ENCODE peak calls at places on chromosomes 1 and 21, in five cellular contexts. One of them, this sample, is unnamed.

GRCh38 chr1:85115933-85116332 is 67.6 kb upstream of the MCOLN3 start:
- DNase-seq in IMR-90: no peak
- DNase-seq in right cardiac atrium: no peak
- DNase-seq in cardiac fibroblast: no peak
- DNase-seq in lung: no peak
- DNase-seq in this sample: no peak

GRCh38 chr1:89706700-89707012 is 73.7 kb downstream of the LRRC8C start:
- DNase-seq in IMR-90: no peak
- DNase-seq in lung: no peak
- DNase-seq in cardiac fibroblast: no peak
- DNase-seq in right cardiac atrium: no peak
- DNase-seq in this sample: no peak

GRCh38 chr1:22317231-22317919 is 134.3 kb upstream of the ZBTB40 start:
- DNase-seq in cardiac fibroblast: peak; percentile 6
- DNase-seq in IMR-90: no peak
- DNase-seq in right cardiac atrium: no peak
- DNase-seq in lung: no peak
- DNase-seq in this sample: no peak

GRCh38 chr1:7893529-7894180 is 40.8 kb upstream of the UTS2 start:
- DNase-seq in cardiac fibroblast: peak; percentile 72
- DNase-seq in lung: no peak
- DNase-seq in IMR-90: peak; percentile 80
- DNase-seq in right cardiac atrium: no peak
- DNase-seq in this sample: peak; percentile 81

GRCh38 chr1:3567405-3567804 is 43.9 kb downstream of the MEGF6 start:
- DNase-seq in lung: no peak
- DNase-seq in IMR-90: no peak
- DNase-seq in right cardiac atrium: no peak
- DNase-seq in cardiac fibroblast: no peak
- DNase-seq in this sample: no peak

GRCh38 chr1:87295720-87296119 is 33.0 kb upstream of the LMO4 start:
- DNase-seq in cardiac fibroblast: no peak
- DNase-seq in lung: no peak
- DNase-seq in right cardiac atrium: no peak
- DNase-seq in IMR-90: no peak
- DNase-seq in this sample: no peak

GRCh38 chr1:16888806-16889178 is 7.0 kb upstream of the RNU1-2 start:
- DNase-seq in cardiac fibroblast: peak; percentile 43
- DNase-seq in right cardiac atrium: no peak
- DNase-seq in lung: no peak
- DNase-seq in IMR-90: no peak
- DNase-seq in this sample: no peak

GRCh38 chr1:116832268-116832931 is 77.3 kb upstream of the PTGFRN start:
- DNase-seq in right cardiac atrium: no peak
- DNase-seq in lung: no peak
- DNase-seq in cardiac fibroblast: no peak
- DNase-seq in IMR-90: no peak
- DNase-seq in this sample: no peak

GRCh38 chr1:87196110-87196509 is 132.6 kb upstream of the LMO4 start:
- DNase-seq in lung: no peak
- DNase-seq in right cardiac atrium: no peak
- DNase-seq in IMR-90: no peak
- DNase-seq in cardiac fibroblast: no peak
- DNase-seq in this sample: peak; percentile 13

GRCh38 chr1:232575524-232576040 is 54.4 kb downstream of the SIPA1L2 start:
- DNase-seq in IMR-90: peak; percentile 56
- DNase-seq in right cardiac atrium: no peak
- DNase-seq in cardiac fibroblast: peak; percentile 43
- DNase-seq in lung: no peak
- DNase-seq in this sample: no peak

GRCh38 chr1:84861516-84861915 is 31.5 kb downstream of the LPAR3 start:
- DNase-seq in IMR-90: no peak
- DNase-seq in cardiac fibroblast: no peak
- DNase-seq in right cardiac atrium: no peak
- DNase-seq in lung: no peak
- DNase-seq in this sample: no peak

GRCh38 chr1:209130886-209131285 is 452.6 kb upstream of the CAMK1G start:
- DNase-seq in IMR-90: no peak
- DNase-seq in lung: no peak
- DNase-seq in right cardiac atrium: no peak
- DNase-seq in cardiac fibroblast: no peak
- DNase-seq in this sample: no peak

GRCh38 chr1:193104496-193104905 is 713 bp downstream of the GLRX2 start:
- DNase-seq in cardiac fibroblast: no peak
- DNase-seq in right cardiac atrium: peak; percentile 57
- DNase-seq in lung: peak; percentile 41
- DNase-seq in IMR-90: peak; percentile 56
- DNase-seq in this sample: no peak

GRCh38 chr1:53957231-53957818 is 11.2 kb downstream of the LRRC42 start:
- DNase-seq in lung: no peak
- DNase-seq in IMR-90: peak; percentile 64
- DNase-seq in cardiac fibroblast: peak; percentile 61
- DNase-seq in right cardiac atrium: no peak
- DNase-seq in this sample: no peak

GRCh38 chr21:15121655-15122120 is 56.9 kb upstream of the NRIP1 start:
- DNase-seq in lung: peak; percentile 48
- DNase-seq in IMR-90: peak; percentile 47
- DNase-seq in right cardiac atrium: peak; percentile 55
- DNase-seq in cardiac fibroblast: peak; percentile 58
- DNase-seq in this sample: peak; percentile 30

GRCh38 chr1:39499668-39500067 is 8.2 kb downstream of the BMP8A start:
- DNase-seq in right cardiac atrium: peak; percentile 55
- DNase-seq in lung: no peak
- DNase-seq in cardiac fibroblast: no peak
- DNase-seq in IMR-90: no peak
- DNase-seq in this sample: no peak

GRCh38 chr1:18452550-18452949 is 28.2 kb upstream of the KLHDC7A start:
- DNase-seq in IMR-90: no peak
- DNase-seq in lung: no peak
- DNase-seq in cardiac fibroblast: peak; percentile 5
- DNase-seq in right cardiac atrium: no peak
- DNase-seq in this sample: no peak

GRCh38 chr1:39106949-39107740 is 81.0 kb downstream of the NDUFS5 start:
- DNase-seq in lung: no peak
- DNase-seq in right cardiac atrium: no peak
- DNase-seq in cardiac fibroblast: no peak
- DNase-seq in IMR-90: no peak
- DNase-seq in this sample: no peak

GRCh38 chr1:27491748-27492700 is 2.1 kb upstream of the WASF2 start:
- DNase-seq in lung: no peak
- DNase-seq in cardiac fibroblast: no peak
- DNase-seq in IMR-90: no peak
- DNase-seq in right cardiac atrium: peak; percentile 69
- DNase-seq in this sample: no peak

GRCh38 chr1:214901718-214902117 is 180.8 kb upstream of the KCNK2 start:
- DNase-seq in right cardiac atrium: no peak
- DNase-seq in cardiac fibroblast: peak; percentile 75
- DNase-seq in lung: no peak
- DNase-seq in IMR-90: peak; percentile 78
- DNase-seq in this sample: peak; percentile 39

GRCh38 chr1:234473123-234473522 is 5.9 kb downstream of the TARBP1 start:
- DNase-seq in lung: no peak
- DNase-seq in cardiac fibroblast: no peak
- DNase-seq in IMR-90: no peak
- DNase-seq in right cardiac atrium: no peak
- DNase-seq in this sample: no peak

GRCh38 chr1:2314297-2314802 is 77.0 kb downstream of the MORN1 start:
- DNase-seq in lung: peak; percentile 63
- DNase-seq in cardiac fibroblast: peak; percentile 44
- DNase-seq in IMR-90: peak; percentile 36
- DNase-seq in right cardiac atrium: peak; percentile 80
- DNase-seq in this sample: no peak

GRCh38 chr1:45687014-45687752 is 798 bp upstream of the TMEM69 start:
- DNase-seq in lung: peak; percentile 97
- DNase-seq in cardiac fibroblast: peak; percentile 99
- DNase-seq in right cardiac atrium: peak; percentile 99
- DNase-seq in IMR-90: peak; percentile 99
- DNase-seq in this sample: peak; percentile 97

GRCh38 chr1:180243517-180244221 is 13.6 kb downstream of the LHX4 start:
- DNase-seq in right cardiac atrium: no peak
- DNase-seq in IMR-90: no peak
- DNase-seq in cardiac fibroblast: no peak
- DNase-seq in lung: no peak
- DNase-seq in this sample: no peak

GRCh38 chr1:50620680-50621329 is 197.6 kb upstream of the DMRTA2 start:
- DNase-seq in right cardiac atrium: peak; percentile 18
- DNase-seq in lung: peak; percentile 85
- DNase-seq in IMR-90: peak; percentile 40
- DNase-seq in cardiac fibroblast: peak; percentile 54
- DNase-seq in this sample: no peak

GRCh38 chr1:155871390-155871789 is 12.0 kb downstream of the SYT11 start:
- DNase-seq in cardiac fibroblast: peak; percentile 15
- DNase-seq in lung: no peak
- DNase-seq in right cardiac atrium: peak; percentile 55
- DNase-seq in IMR-90: peak; percentile 31
- DNase-seq in this sample: no peak

GRCh38 chr1:53583021-53583902 is 124.1 kb downstream of the DMRTB1 start:
- DNase-seq in right cardiac atrium: no peak
- DNase-seq in IMR-90: peak; percentile 57
- DNase-seq in cardiac fibroblast: no peak
- DNase-seq in lung: no peak
- DNase-seq in this sample: peak; percentile 43

GRCh38 chr1:241611063-241611462 is 29.1 kb downstream of the CHML start:
- DNase-seq in cardiac fibroblast: peak; percentile 82
- DNase-seq in lung: no peak
- DNase-seq in IMR-90: peak; percentile 79
- DNase-seq in right cardiac atrium: no peak
- DNase-seq in this sample: no peak

GRCh38 chr1:244674446-244674845 is 21.5 kb downstream of the DESI2 start:
- DNase-seq in cardiac fibroblast: peak; percentile 72
- DNase-seq in IMR-90: peak; percentile 47
- DNase-seq in lung: no peak
- DNase-seq in right cardiac atrium: no peak
- DNase-seq in this sample: no peak

GRCh38 chr1:245431706-245432105 is 276.9 kb downstream of the KIF26B start:
- DNase-seq in cardiac fibroblast: no peak
- DNase-seq in lung: no peak
- DNase-seq in IMR-90: no peak
- DNase-seq in right cardiac atrium: no peak
- DNase-seq in this sample: no peak

GRCh38 chr1:218348628-218349185 is 3.6 kb downstream of the TGFB2 start:
- DNase-seq in IMR-90: no peak
- DNase-seq in cardiac fibroblast: peak; percentile 44
- DNase-seq in right cardiac atrium: no peak
- DNase-seq in lung: no peak
- DNase-seq in this sample: no peak

GRCh38 chr21:37006521-37007291 is at the start of gene RIPPLY3:
- DNase-seq in right cardiac atrium: no peak
- DNase-seq in lung: no peak
- DNase-seq in IMR-90: no peak
- DNase-seq in cardiac fibroblast: peak; percentile 22
- DNase-seq in this sample: no peak

GRCh38 chr1:224747578-224747977 is 131.5 kb downstream of the CNIH3 start:
- DNase-seq in right cardiac atrium: no peak
- DNase-seq in IMR-90: peak; percentile 29
- DNase-seq in cardiac fibroblast: peak; percentile 56
- DNase-seq in lung: no peak
- DNase-seq in this sample: peak; percentile 49

GRCh38 chr1:161037661-161038522 is 872 bp downstream of the TSTD1 start:
- DNase-seq in right cardiac atrium: no peak
- DNase-seq in cardiac fibroblast: no peak
- DNase-seq in lung: peak; percentile 56
- DNase-seq in IMR-90: no peak
- DNase-seq in this sample: no peak
- H3K4me3 ChIP-seq in right cardiac atrium: peak overlapping the region; percentile 68
- H3K4me3 ChIP-seq in cardiac fibroblast: peak overlapping the region; percentile 54
- H3K4me3 ChIP-seq in lung: peak overlapping the region; percentile 61
- H3K4me3 ChIP-seq in IMR-90: no peak overlapping the region
- H3K4me3 ChIP-seq in this sample: peak overlapping the region; percentile 55

GRCh38 chr1:202661136-202661845 is 49.0 kb downstream of the SYT2 start:
- DNase-seq in cardiac fibroblast: no peak
- DNase-seq in lung: no peak
- DNase-seq in right cardiac atrium: no peak
- DNase-seq in IMR-90: no peak
- DNase-seq in this sample: no peak
- H3K4me3 ChIP-seq in cardiac fibroblast: no peak overlapping the region
- H3K4me3 ChIP-seq in lung: no peak overlapping the region
- H3K4me3 ChIP-seq in right cardiac atrium: no peak overlapping the region
- H3K4me3 ChIP-seq in IMR-90: no peak overlapping the region
- H3K4me3 ChIP-seq in this sample: no peak overlapping the region

DNA sequence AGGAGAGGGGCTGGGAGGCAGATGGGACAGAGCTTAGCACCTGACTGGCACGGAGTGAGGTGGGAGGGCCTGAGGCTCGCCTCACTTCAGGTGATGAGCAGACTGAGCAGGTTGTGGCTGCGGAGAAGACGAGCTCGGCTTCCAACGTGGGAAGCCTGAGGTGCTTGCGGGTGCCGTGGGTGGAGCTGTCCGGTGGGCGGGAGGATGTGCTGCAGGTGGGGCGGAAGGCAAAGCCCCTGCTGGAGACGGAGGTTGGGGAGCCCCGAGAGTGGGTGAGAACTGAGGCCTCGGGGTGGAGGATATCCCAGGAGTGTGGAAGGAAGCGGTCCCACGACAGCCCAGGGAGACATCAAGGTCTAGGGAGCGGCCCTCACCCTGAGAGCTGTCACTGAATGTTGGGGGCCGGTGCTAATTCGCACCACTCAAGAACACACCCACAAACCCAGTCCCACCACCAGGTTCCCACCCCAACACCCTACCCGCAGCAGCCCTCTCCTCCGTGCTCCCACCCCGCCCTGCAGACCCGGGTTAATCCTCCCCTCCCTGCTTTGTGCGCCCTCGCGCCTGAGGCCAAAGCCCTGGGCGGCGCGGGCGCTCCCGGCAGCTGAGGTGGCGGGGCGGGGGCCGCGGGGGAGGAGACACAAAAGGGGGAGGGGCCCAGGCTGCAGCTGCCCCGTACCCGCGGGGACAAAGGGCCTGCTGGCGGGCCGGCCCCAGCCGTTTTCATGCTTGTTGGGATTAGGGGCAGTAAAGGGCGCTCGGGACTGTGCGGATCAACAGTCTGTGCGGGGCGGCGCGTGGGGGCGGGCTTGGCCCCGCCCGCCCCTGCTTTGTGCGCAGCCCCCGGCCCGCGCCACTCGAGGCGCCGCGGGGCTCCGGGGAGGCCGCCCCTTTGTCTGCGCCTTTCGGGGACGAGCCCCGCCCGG is 11.2 kb downstream of the C1orf216 start:
- DNase-seq in IMR-90: no peak
- DNase-seq in right cardiac atrium: no peak
- DNase-seq in cardiac fibroblast: no peak
- DNase-seq in lung: no peak
- DNase-seq in this sample: no peak
- H3K4me3 ChIP-seq in IMR-90: peak overlapping the region; percentile 45
- H3K4me3 ChIP-seq in right cardiac atrium: peak overlapping the region; percentile 62
- H3K4me3 ChIP-seq in cardiac fibroblast: peak overlapping the region; percentile 40
- H3K4me3 ChIP-seq in lung: peak overlapping the region; percentile 10
- H3K4me3 ChIP-seq in this sample: peak overlapping the region; percentile 54

GRCh38 chr1:94009304-94009703 is 100.1 kb upstream of the GCLM start:
- DNase-seq in lung: no peak
- DNase-seq in IMR-90: no peak
- DNase-seq in right cardiac atrium: no peak
- DNase-seq in cardiac fibroblast: peak; percentile 45
- DNase-seq in this sample: no peak
- H3K4me3 ChIP-seq in lung: no peak overlapping the region
- H3K4me3 ChIP-seq in IMR-90: no peak overlapping the region
- H3K4me3 ChIP-seq in right cardiac atrium: no peak overlapping the region
- H3K4me3 ChIP-seq in cardiac fibroblast: no peak overlapping the region
- H3K4me3 ChIP-seq in this sample: no peak overlapping the region

GRCh38 chr1:37596182-37596667 is 488 bp upstream of the GNL2 start:
- DNase-seq in cardiac fibroblast: no peak
- DNase-seq in lung: no peak
- DNase-seq in right cardiac atrium: no peak
- DNase-seq in IMR-90: no peak
- DNase-seq in this sample: no peak
- H3K4me3 ChIP-seq in cardiac fibroblast: peak overlapping the region; percentile 94
- H3K4me3 ChIP-seq in lung: no peak overlapping the region
- H3K4me3 ChIP-seq in right cardiac atrium: peak overlapping the region; percentile 85
- H3K4me3 ChIP-seq in IMR-90: peak overlapping the region; percentile 80
- H3K4me3 ChIP-seq in this sample: peak overlapping the region; percentile 89